ENCODE peak calls at places on chromosomes 2 and 18, in five cellular contexts. B is AG04449; D is endothelial cell; Q is CD8-positive, alpha-beta T cell; R is astrocyte of the cerebellum. P is an unnamed sample.

GRCh38 chr2:226934546-226935243 is 98.8 kb downstream of the RHBDD1 start:
- DNase-seq in B (no peak), D (no peak), Q (no peak), R (peak), P (no peak)

GRCh38 chr2:3611136-3611535 is 16.2 kb downstream of the COLEC11 start:
- DNase-seq in B (no peak), D (no peak), Q (peak), R (no peak), P (no peak)

GRCh38 chr2:59025157-59025757 is 784.1 kb upstream of the FANCL start:
- DNase-seq in B (no peak), D (peak), Q (peak), R (no peak), P (peak)

GRCh38 chr18:70021498-70021897 is 73.8 kb upstream of the CD226 start:
- DNase-seq in B (no peak), D (no peak), Q (no peak), R (no peak), P (no peak)

GRCh38 chr2:149224458-149224857 is 105.9 kb upstream of the LYPD6 start:
- DNase-seq in B (no peak), D (no peak), Q (no peak), R (no peak), P (no peak)

GRCh38 chr2:118847447-118848172 is at the start of gene EN1:
- DNase-seq in B (peak), D (peak), Q (no peak), R (peak), P (peak)

GRCh38 chr2:105325389-105325963 is 4.1 kb downstream of the TGFBRAP1 start:
- DNase-seq in B (peak), D (no peak), Q (no peak), R (no peak), P (no peak)

GRCh38 chr2:201936817-201937216 is 96.8 kb upstream of the FZD7 start:
- DNase-seq in B (no peak), D (no peak), Q (no peak), R (no peak), P (no peak)

GRCh38 chr2:201915446-201915845 is 109.1 kb downstream of the CDK15 start:
- DNase-seq in B (no peak), D (no peak), Q (no peak), R (no peak), P (no peak)

GRCh38 chr18:78082776-78083175 is 833.1 kb downstream of the GALR1 start:
- DNase-seq in B (no peak), D (no peak), Q (no peak), R (no peak), P (no peak)

GRCh38 chr18:48762836-48763713 is 187.7 kb downstream of the SMAD7 start:
- DNase-seq in B (no peak), D (no peak), Q (no peak), R (peak), P (peak)

DNA sequence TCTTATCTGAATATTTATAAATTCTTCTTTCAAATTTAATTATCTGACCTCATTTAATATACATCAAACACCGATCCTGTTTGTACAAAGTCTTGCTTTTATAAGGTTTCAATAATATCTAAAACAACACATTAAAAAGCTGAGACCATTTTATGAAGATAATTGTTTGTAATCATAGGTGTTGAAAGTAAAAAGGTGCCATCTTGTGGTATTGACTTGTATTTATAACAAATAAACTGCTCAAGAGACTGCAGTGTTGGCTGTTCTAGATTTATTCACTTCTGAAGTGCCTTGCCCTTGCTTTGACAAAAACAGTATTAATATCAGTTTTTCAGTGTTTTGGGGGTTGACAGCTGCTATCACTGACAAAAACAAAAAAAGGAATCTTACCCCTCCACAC is 286.8 kb upstream of the HNMT start:
- DNase-seq in B (no peak), D (no peak), Q (no peak), R (no peak), P (no peak)
- TF ChIP-seq CTCF in B (no peak), D (no peak), Q (no peak), R (no peak), P (no peak)

GRCh38 chr2:217671043-217671442 is 331.8 kb downstream of the TNS1 start:
- DNase-seq in B (no peak), D (no peak), Q (no peak), R (no peak), P (no peak)
- TF ChIP-seq CTCF in B (no peak), D (no peak), Q (no peak), R (no peak), P (no peak)

GRCh38 chr2:26740890-26741302 is 23.2 kb upstream of the SLC35F6 start:
- DNase-seq in B (no peak), D (no peak), Q (peak), R (no peak), P (no peak)
- TF ChIP-seq CTCF in B (no peak), D (no peak), Q (no peak), R (no peak), P (no peak)

GRCh38 chr18:13700153-13700552 is 26.2 kb downstream of the FAM210A start:
- DNase-seq in B (no peak), D (no peak), Q (no peak), R (no peak), P (no peak)

DNA sequence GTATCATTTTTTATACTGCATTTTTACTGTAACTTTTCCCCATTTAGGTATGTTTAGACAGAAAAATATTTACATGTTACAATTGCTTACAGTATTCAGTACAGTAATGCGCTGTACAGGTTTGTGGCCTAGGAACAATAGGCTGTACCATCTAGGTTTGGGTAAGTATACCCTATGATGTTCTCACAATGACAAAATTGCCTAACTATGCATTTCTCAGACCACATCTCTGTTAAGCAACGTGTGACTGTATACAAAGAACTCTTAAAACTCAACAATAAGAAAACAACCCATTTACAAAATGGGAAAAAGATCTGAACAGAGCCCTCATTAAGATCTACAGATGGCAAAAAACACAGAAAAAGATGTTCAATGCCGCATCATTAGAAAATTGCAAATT is 29.4 kb downstream of the FAM210A start:
- DNase-seq in B (no peak), D (no peak), Q (no peak), R (no peak), P (no peak)
- TF ChIP-seq CTCF in B (no peak), D (no peak), Q (no peak), R (no peak), P (no peak)

GRCh38 chr18:43383031-43383430 is 105.7 kb upstream of the SYT4 start:
- DNase-seq in B (no peak), D (no peak), Q (no peak), R (no peak), P (no peak)
- TF ChIP-seq CTCF in B (no peak), D (no peak), Q (no peak), R (no peak), P (no peak)

GRCh38 chr2:174485763-174486613 is 841 bp downstream of the GPR155 start:
- DNase-seq in B (no peak), D (peak), Q (peak), R (no peak), P (peak)

GRCh38 chr2:174490032-174490431 is 3.2 kb upstream of the GPR155 start:
- DNase-seq in B (no peak), D (no peak), Q (no peak), R (no peak), P (no peak)

GRCh38 chr2:174487536-174488162 is 820 bp upstream of the GPR155 start:
- DNase-seq in B (no peak), D (no peak), Q (no peak), R (no peak), P (no peak)

GRCh38 chr2:174484573-174484972 is 2.3 kb downstream of the GPR155 start:
- DNase-seq in B (no peak), D (no peak), Q (no peak), R (no peak), P (no peak)

DNA sequence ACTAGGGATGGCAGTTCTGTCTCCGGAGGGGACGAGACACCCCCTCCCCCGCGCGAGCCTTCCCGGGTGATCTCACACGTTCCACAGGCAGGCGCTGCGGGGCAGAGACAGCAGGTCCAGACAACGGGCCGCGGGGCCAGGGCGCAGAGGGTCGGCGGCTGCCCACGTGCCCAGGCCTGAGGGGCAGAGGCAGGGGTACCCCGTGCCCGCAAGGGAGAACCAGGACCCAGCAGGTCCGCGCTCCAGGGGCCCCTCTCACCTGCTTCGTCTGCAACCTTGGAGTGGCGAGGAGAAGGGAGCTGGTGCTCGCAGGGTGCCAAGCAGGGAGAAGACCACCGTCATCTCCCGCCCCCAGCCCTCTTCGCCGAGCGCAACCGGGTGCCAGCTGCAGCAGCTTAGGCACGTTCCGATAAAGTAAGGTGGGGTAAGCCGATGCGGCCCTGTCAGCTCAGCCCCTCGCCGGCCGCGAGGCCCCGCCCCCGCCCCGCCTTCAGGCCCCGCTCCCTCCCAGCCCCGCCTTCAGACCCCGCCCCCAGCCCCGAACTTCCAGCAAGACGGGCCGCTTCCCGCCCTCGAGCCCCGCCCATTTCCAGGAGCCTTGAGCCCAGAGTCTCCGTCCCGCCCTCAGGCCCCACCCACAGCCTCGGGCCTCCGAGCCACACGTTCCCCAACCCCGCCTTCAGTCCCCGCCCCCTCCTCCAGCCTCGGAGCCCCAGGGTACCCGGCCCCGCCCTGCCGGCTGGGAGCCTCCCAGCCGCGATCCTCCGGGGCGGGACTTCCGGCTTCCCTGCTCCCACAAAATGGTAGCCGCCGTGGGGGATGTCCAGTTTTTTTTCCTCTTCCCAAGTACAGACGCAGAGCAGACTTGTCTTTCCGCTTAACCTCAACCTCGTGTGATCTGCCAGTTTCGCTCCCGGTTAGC is at the start of gene GPR155:
- DNase-seq in B (peak), D (peak), Q (peak), R (peak), P (peak)
- TF ChIP-seq CTCF in B (peak), D (no peak), Q (no peak), R (peak), P (no peak)